ENCODE peak calls at places on chromosomes 13 and 19, in nine cellular contexts. Y, P, L, T, R, U, F, S and I are unnamed samples.

GRCh38 chr19:58498316-58499020 is 13.3 kb downstream of the SLC27A5 start:
- ATAC-seq in P (peak), U (peak), L (peak), R (no peak), Y (no peak), F (peak), T (no peak), S (peak), I (no peak)

GRCh38 chr13:44088911-44089851 is 209.5 kb downstream of the LACC1 start:
- ATAC-seq in F (peak), U (no peak), R (no peak), P (no peak), Y (no peak), S (no peak), L (no peak), T (no peak), I (no peak)

GRCh38 chr13:93625536-93625935 is 398.9 kb downstream of the GPC6 start:
- ATAC-seq in U (no peak), F (no peak), L (no peak), T (no peak), Y (no peak), R (no peak), P (no peak), S (no peak), I (no peak)

GRCh38 chr13:79282976-79283375 is 123.1 kb downstream of the RBM26 start:
- ATAC-seq in P (no peak), S (no peak), R (no peak), T (no peak), F (peak), Y (no peak), U (peak), L (no peak), I (no peak)

GRCh38 chr13:35855531-35856019 is 275.6 kb downstream of the DCLK1 start:
- ATAC-seq in F (no peak), R (peak), Y (peak), S (no peak), P (no peak), T (no peak), U (no peak), L (no peak), I (no peak)

GRCh38 chr13:100432611-100433010 is 156.0 kb downstream of the GGACT start:
- ATAC-seq in T (no peak), S (no peak), U (no peak), F (no peak), P (no peak), Y (no peak), R (no peak), L (no peak), I (no peak)

GRCh38 chr19:7694499-7694898 is 7.4 kb downstream of the FCER2 start:
- ATAC-seq in T (no peak), L (no peak), S (no peak), U (no peak), Y (no peak), P (no peak), R (no peak), F (no peak), I (no peak)

GRCh38 chr13:80101040-80101439 is 239.9 kb downstream of the SPRY2 start:
- ATAC-seq in T (no peak), U (no peak), Y (no peak), L (no peak), P (no peak), F (no peak), S (no peak), R (no peak), I (no peak)

GRCh38 chr13:113422790-113423189 is 30.5 kb downstream of the ADPRHL1 start:
- ATAC-seq in U (no peak), Y (no peak), R (no peak), P (no peak), L (no peak), S (no peak), F (no peak), T (no peak), I (no peak)

GRCh38 chr13:19985219-19985556 is 26.7 kb downstream of the ZMYM2 start:
- ATAC-seq in S (no peak), L (no peak), T (no peak), U (no peak), P (no peak), F (no peak), Y (peak), R (no peak), I (no peak)

GRCh38 chr13:94199135-94199534 is 280.3 kb downstream of the DCT start:
- ATAC-seq in Y (no peak), S (no peak), P (no peak), R (no peak), T (no peak), U (no peak), L (no peak), F (no peak), I (no peak)

GRCh38 chr13:110853235-110853721 is 61.6 kb downstream of the ANKRD10 start:
- ATAC-seq in P (peak), Y (no peak), U (no peak), R (no peak), F (peak), L (peak), T (no peak), S (peak), I (peak)

GRCh38 chr13:100602472-100603142 is 14.0 kb upstream of the GGACT start:
- ATAC-seq in F (no peak), T (no peak), L (no peak), U (no peak), R (no peak), Y (no peak), P (no peak), S (no peak), I (no peak)

GRCh38 chr13:68987585-68987984 is 1120.0 kb upstream of the ATXN8OS start:
- ATAC-seq in R (no peak), Y (no peak), P (no peak), U (no peak), F (no peak), T (no peak), S (no peak), L (no peak), I (no peak)

GRCh38 chr19:45364696-45365095 is 5.7 kb downstream of the ERCC2 start:
- ATAC-seq in Y (no peak), T (no peak), L (no peak), F (no peak), U (no peak), S (no peak), R (no peak), P (no peak), I (no peak)

GRCh38 chr13:48594080-48594815 is 59.5 kb upstream of the CYSLTR2 start:
- ATAC-seq in R (no peak), U (peak), Y (no peak), S (no peak), T (no peak), F (no peak), P (no peak), L (peak), I (no peak)

GRCh38 chr19:47769534-47769933 is 9.0 kb upstream of the SELENOW start:
- ATAC-seq in T (no peak), L (no peak), U (no peak), P (no peak), Y (no peak), F (no peak), S (no peak), R (no peak), I (no peak)

GRCh38 chr13:107907065-107907464 is 308.3 kb downstream of the LIG4 start:
- ATAC-seq in R (no peak), Y (no peak), F (no peak), T (no peak), U (no peak), L (no peak), S (no peak), P (no peak), I (no peak)

GRCh38 chr19:30739394-30739793 is 367.2 kb downstream of the ZNF536 start:
- ATAC-seq in T (no peak), R (no peak), Y (no peak), L (no peak), P (no peak), U (no peak), S (no peak), F (no peak), I (no peak)

GRCh38 chr19:3024870-3025515 is 4.1 kb downstream of the TLE2 start:
- ATAC-seq in P (no peak), F (no peak), S (no peak), L (no peak), R (no peak), Y (no peak), U (peak), T (no peak), I (no peak)

GRCh38 chr19:38815059-38816001 is 2.6 kb upstream of the LGALS4 start:
- ATAC-seq in T (no peak), F (no peak), R (peak), S (no peak), Y (no peak), P (no peak), U (no peak), L (no peak), I (no peak)

GRCh38 chr13:53490732-53491131 is 462.1 kb downstream of the OLFM4 start:
- ATAC-seq in Y (no peak), R (no peak), L (no peak), F (no peak), T (no peak), U (no peak), S (no peak), P (no peak), I (no peak)

GRCh38 chr19:15252398-15253018 is 20.3 kb upstream of the EPHX3 start:
- ATAC-seq in T (no peak), U (no peak), Y (no peak), L (no peak), R (peak), F (no peak), P (peak), S (no peak), I (no peak)

GRCh38 chr13:24870380-24870760 is 106.4 kb downstream of the RNF17 start:
- ATAC-seq in T (no peak), R (no peak), U (no peak), L (no peak), Y (no peak), P (no peak), F (no peak), S (no peak), I (no peak)

GRCh38 chr13:78228211-78228610 is 309.6 kb upstream of the EDNRB start:
- ATAC-seq in T (no peak), Y (no peak), P (no peak), L (no peak), R (no peak), S (no peak), U (no peak), F (no peak), I (no peak)

GRCh38 chr13:43041368-43041921 is 18.1 kb downstream of the DNAJC15 start:
- ATAC-seq in F (no peak), T (no peak), Y (no peak), U (no peak), R (no peak), L (no peak), P (no peak), S (no peak), I (no peak)

GRCh38 chr19:36807029-36807428 is 31.2 kb downstream of the ZNF790 start:
- ATAC-seq in R (no peak), U (no peak), Y (no peak), F (no peak), S (no peak), P (no peak), T (no peak), L (no peak), I (no peak)

GRCh38 chr13:112764864-112765561 is 75.2 kb downstream of the ATP11A start:
- ATAC-seq in F (peak), Y (no peak), L (no peak), P (no peak), R (no peak), S (no peak), U (no peak), T (no peak), I (no peak)

GRCh38 chr19:49786432-49786831 is 19.6 kb downstream of the AP2A1 start:
- ATAC-seq in U (no peak), L (peak), P (peak), S (peak), R (peak), T (peak), F (no peak), Y (peak), I (peak)

GRCh38 chr19:3479177-3479818 is 1.0 kb downstream of the SMIM24 start:
- ATAC-seq in F (peak), Y (peak), R (peak), T (no peak), U (no peak), S (no peak), L (no peak), P (peak), I (no peak)

GRCh38 chr13:95298971-95299627 is 2.2 kb downstream of the ABCC4 start:
- ATAC-seq in L (no peak), T (no peak), R (no peak), S (no peak), F (no peak), U (no peak), P (no peak), Y (peak), I (no peak)

GRCh38 chr19:49430678-49431329 is 5.6 kb downstream of the GFY start:
- ATAC-seq in P (no peak), U (no peak), F (no peak), T (no peak), S (no peak), R (peak), Y (peak), L (no peak), I (no peak)

GRCh38 chr19:49896863-49897621 is at the start of gene IL4I1:
- ATAC-seq in U (peak), P (no peak), L (peak), S (peak), Y (no peak), F (peak), R (peak), T (peak), I (peak)

GRCh38 chr13:72620874-72621273 is 106.6 kb downstream of the MZT1 start:
- ATAC-seq in R (no peak), T (no peak), P (no peak), Y (no peak), L (no peak), S (no peak), F (no peak), U (no peak), I (no peak)

GRCh38 chr19:751501-752341 is 809 bp downstream of the MISP start:
- ATAC-seq in F (peak), U (peak), S (peak), R (peak), P (no peak), Y (peak), L (no peak), T (peak), I (peak)

GRCh38 chr19:29022165-29022564 is 190.8 kb downstream of the UQCRFS1 start:
- ATAC-seq in S (no peak), L (no peak), R (no peak), U (no peak), Y (no peak), T (no peak), F (no peak), P (no peak), I (no peak)

GRCh38 chr13:40613954-40614353 is 52.5 kb downstream of the FOXO1 start:
- ATAC-seq in R (no peak), P (no peak), L (peak), T (no peak), S (peak), Y (no peak), U (peak), F (no peak), I (no peak)

GRCh38 chr19:33273881-33274662 is 28.3 kb downstream of the CEBPA start:
- ATAC-seq in F (peak), T (peak), L (peak), R (peak), U (peak), Y (peak), S (peak), P (peak), I (peak)

GRCh38 chr13:67829641-67830040 is 599.5 kb upstream of the PCDH9 start:
- ATAC-seq in Y (no peak), F (no peak), P (no peak), T (no peak), L (no peak), S (no peak), U (no peak), R (no peak), I (no peak)

GRCh38 chr13:67827992-67828391 is 597.9 kb upstream of the PCDH9 start:
- ATAC-seq in F (no peak), T (no peak), U (no peak), R (no peak), L (no peak), P (no peak), S (no peak), Y (no peak), I (no peak)

DNA sequence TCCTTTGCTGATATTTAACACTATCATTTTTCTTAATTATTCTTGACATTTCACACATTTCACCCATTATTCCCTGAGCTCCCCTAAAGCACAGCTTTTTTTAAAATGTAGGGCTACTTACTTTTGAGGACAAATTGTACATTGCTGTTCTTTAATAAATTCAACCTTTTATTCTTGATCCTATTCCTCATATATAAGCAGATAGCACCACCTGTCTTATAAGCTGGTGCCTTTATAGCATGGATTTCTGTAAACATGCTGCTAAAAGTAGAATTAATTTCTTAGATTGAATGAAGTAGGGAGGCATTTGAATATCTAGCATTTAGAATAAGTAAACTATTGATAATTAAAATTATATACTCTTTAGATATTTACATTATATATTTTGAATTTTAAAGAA is 603.4 kb upstream of the PCDH9 start:
- ATAC-seq in R (no peak), Y (no peak), U (no peak), P (no peak), F (no peak), L (no peak), T (no peak), S (no peak), I (no peak)
- TF ChIP-seq CTCF in R (no peak), Y (no peak), U (no peak), P (no peak), F (no peak), L (no peak), T (no peak), S (no peak), I (no peak)

GRCh38 chr13:29423050-29423449 is 172.4 kb downstream of the SLC7A1 start:
- ATAC-seq in P (no peak), S (no peak), F (no peak), L (no peak), R (no peak), T (no peak), U (no peak), Y (no peak), I (no peak)

GRCh38 chr13:29422015-29422414 is 173.5 kb downstream of the SLC7A1 start:
- ATAC-seq in T (no peak), P (no peak), F (no peak), L (no peak), S (no peak), R (no peak), Y (no peak), U (no peak), I (no peak)

DNA sequence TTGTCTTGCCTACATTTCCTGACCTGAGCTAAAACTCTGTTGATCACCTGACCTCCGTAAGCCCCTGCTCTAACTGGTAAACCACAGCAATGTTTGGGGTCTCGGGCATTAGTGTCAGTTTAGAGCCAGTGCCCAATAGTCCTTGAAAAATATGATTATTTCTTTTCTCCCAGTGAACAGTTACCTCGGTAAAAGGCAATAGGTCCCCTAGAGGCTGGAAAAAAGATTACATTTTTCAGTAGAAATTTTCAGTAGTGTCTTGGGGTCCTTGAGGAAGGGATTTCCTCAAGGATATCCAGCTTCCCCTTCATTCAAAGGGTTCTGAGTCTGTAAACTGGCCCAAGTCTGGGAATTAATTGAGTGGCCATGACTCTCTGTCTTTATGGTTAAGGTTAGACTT is 177.5 kb downstream of the SLC7A1 start:
- ATAC-seq in T (no peak), F (no peak), P (no peak), L (no peak), Y (no peak), S (no peak), U (no peak), R (no peak), I (no peak)
- TF ChIP-seq CTCF in T (no peak), F (no peak), P (no peak), L (no peak), Y (peak), S (no peak), U (no peak), R (no peak), I (no peak)

GRCh38 chr19:10478903-10479384 is 24.2 kb downstream of the KEAP1 start:
- ATAC-seq in L (peak), S (peak), R (peak), P (peak), Y (peak), F (peak), T (peak), U (peak), I (peak)
- TF ChIP-seq CTCF in L (peak), S (peak), R (peak), P (peak), Y (peak), F (peak), T (no peak), U (peak), I (peak)

GRCh38 chr19:41821003-41821735 is 23.3 kb downstream of the LYPD4 start:
- ATAC-seq in U (peak), Y (peak), P (no peak), R (peak), F (peak), S (no peak), T (no peak), L (no peak), I (no peak)
- TF ChIP-seq CTCF in U (peak), Y (peak), P (peak), R (peak), F (peak), S (peak), T (no peak), L (no peak), I (peak)